ENCODE peak calls at places on chromosomes 4 and X, in six cellular contexts. L, S, D, E, A and T are unnamed samples.

GRCh38 chr4:112348488-112349158 is 51.5 kb downstream of the ALPK1 start:
- DNase-seq in D (no peak), E (no peak), A (no peak), L (peak), S (no peak), T (no peak)

GRCh38 chr4:8908206-8908893 is 36.7 kb upstream of the HMX1 start:
- DNase-seq in D (no peak), E (no peak), S (no peak), A (no peak), L (no peak), T (peak)

GRCh38 chr4:158621729-158622128 is 50.0 kb downstream of the C4orf46 start:
- DNase-seq in E (no peak), D (no peak), S (no peak), L (no peak), A (no peak), T (no peak)

GRCh38 chrX:107507093-107507743 is 57.8 kb downstream of the FRMPD3 start:
- DNase-seq in D (no peak), A (no peak), E (no peak), L (no peak), S (no peak), T (no peak)

GRCh38 chrX:150366951-150367545 is 3.9 kb downstream of the MAMLD1 start:
- DNase-seq in D (no peak), E (no peak), S (no peak), A (no peak), L (no peak), T (no peak)

GRCh38 chr4:183444149-183444952 is at the start of gene CDKN2AIP:
- DNase-seq in E (peak), A (peak), D (peak), S (peak), L (peak), T (peak)

GRCh38 chrX:37825225-37825842 is 22.0 kb downstream of the DYNLT3 start:
- DNase-seq in S (no peak), A (peak), E (peak), D (peak), L (no peak), T (peak)

GRCh38 chr4:152613841-152614240 is 66.0 kb downstream of the TMEM154 start:
- DNase-seq in S (no peak), A (no peak), L (no peak), E (no peak), D (no peak), T (no peak)

GRCh38 chrX:115226929-115227328 is 7.0 kb downstream of the LRCH2 start:
- DNase-seq in D (no peak), S (no peak), L (no peak), E (no peak), A (no peak), T (no peak)

GRCh38 chr4:173041482-173041881 is 127.1 kb upstream of the GALNT7 start:
- DNase-seq in A (no peak), L (no peak), S (no peak), E (no peak), D (no peak), T (no peak)

GRCh38 chr4:47213539-47213938 is 182.2 kb downstream of the GABRB1 start:
- DNase-seq in E (no peak), A (no peak), L (no peak), D (no peak), S (no peak), T (no peak)

GRCh38 chrX:148459343-148459742 is 41.1 kb upstream of the AFF2 start:
- DNase-seq in E (no peak), S (no peak), A (no peak), L (no peak), D (no peak), T (no peak)

GRCh38 chrX:120286733-120287512 is 24.3 kb downstream of the TMEM255A start:
- DNase-seq in D (no peak), L (no peak), E (no peak), A (no peak), S (no peak), T (no peak)

GRCh38 chr4:185513489-185514181 is 21.7 kb downstream of the PDLIM3 start:
- DNase-seq in E (peak), S (no peak), A (peak), L (no peak), D (peak), T (no peak)

GRCh38 chrX:32155044-32155638 is 1056.2 kb downstream of the DMD start:
- DNase-seq in A (no peak), L (no peak), D (no peak), S (no peak), E (no peak), T (no peak)

GRCh38 chr4:7347981-7348380 is 86.7 kb downstream of the PSAPL1 start:
- DNase-seq in L (no peak), S (no peak), E (no peak), D (no peak), A (no peak), T (no peak)

GRCh38 chr4:79757580-79757979 is 315.4 kb downstream of the ANTXR2 start:
- DNase-seq in S (no peak), A (no peak), L (no peak), D (no peak), E (no peak), T (no peak)

GRCh38 chr4:99209671-99210070 is 9.4 kb downstream of the ADH6 start:
- DNase-seq in E (no peak), S (no peak), L (no peak), D (no peak), A (no peak), T (no peak)

GRCh38 chr4:88037447-88037846 is 30.0 kb downstream of the PKD2 start:
- DNase-seq in D (no peak), A (no peak), E (no peak), S (no peak), L (no peak), T (no peak)

GRCh38 chr4:73917081-73917501 is 47.9 kb downstream of the CXCL1 start:
- DNase-seq in E (no peak), A (no peak), D (no peak), S (no peak), L (no peak), T (no peak)

GRCh38 chr4:184331155-184331995 is 113.7 kb upstream of the ENPP6 start:
- DNase-seq in A (no peak), D (no peak), E (no peak), L (no peak), S (no peak), T (no peak)

GRCh38 chrX:2707334-2707760 is 16.3 kb downstream of the CD99 start:
- DNase-seq in S (no peak), D (no peak), E (peak), A (peak), L (peak), T (no peak)

GRCh38 chrX:21781525-21781924 is 23.6 kb upstream of the SMPX start:
- DNase-seq in L (no peak), D (no peak), E (no peak), A (no peak), S (no peak), T (no peak)

GRCh38 chr4:72468904-72469502 is 100.0 kb downstream of the ADAMTS3 start:
- DNase-seq in E (no peak), A (no peak), S (no peak), L (no peak), D (no peak), T (no peak)

GRCh38 chr4:30726090-30726668 is 6.0 kb downstream of the PCDH7 start:
- DNase-seq in D (no peak), E (no peak), L (no peak), S (no peak), A (no peak), T (no peak)

GRCh38 chr4:48913346-48913745 is 6.8 kb upstream of the OCIAD2 start:
- DNase-seq in L (no peak), D (peak), A (no peak), E (no peak), S (no peak), T (no peak)

GRCh38 chrX:69065451-69065850 is 99.8 kb downstream of the PJA1 start:
- DNase-seq in D (no peak), S (no peak), L (no peak), A (no peak), E (no peak), T (no peak)

GRCh38 chrX:57752866-57753265 is 72.8 kb upstream of the NLRP2B start:
- DNase-seq in E (no peak), D (no peak), L (no peak), A (no peak), S (no peak), T (no peak)

GRCh38 chrX:23854945-23855344 is 52.8 kb downstream of the APOO start:
- DNase-seq in E (no peak), S (no peak), D (no peak), L (no peak), A (no peak), T (peak)